ENCODE peak calls at places on chromosomes 16 and 17, in seven cellular contexts. K is prostate gland, I is lower leg skin, L is uterus, M is heart left ventricle, N is upper lobe of left lung, W is right lobe of liver. A is an unnamed sample.
A peak's percentile ranks its signal among the peaks of the same experiment; 100 is the strongest.

GRCh38 chr16:85353013-85353412 is 240.7 kb upstream of the CIBAR2 start:
- DNase-seq in K (no peak), I (no peak), L (no peak), M (no peak), N (no peak), W (no peak), A (no peak)

GRCh38 chr17:32349503-32349853 is 479 bp upstream of the ZNF207 start:
- DNase-seq in K (peak; percentile 41), I (no peak), L (peak; percentile 21), M (no peak), N (no peak), W (no peak), A (peak; percentile 23)

GRCh38 chr17:39738568-39738901 is 797 bp downstream of the GRB7 start:
- DNase-seq in K (peak; percentile 74), I (no peak), L (no peak), M (no peak), N (peak; percentile 67), W (peak; percentile 64), A (peak; percentile 70)

GRCh38 chr17:64022631-64023063 is 2.2 kb upstream of the ICAM2 start:
- DNase-seq in K (no peak), I (peak; percentile 63), L (no peak), M (no peak), N (no peak), W (no peak), A (peak; percentile 45)

GRCh38 chr17:48597775-48598631 is 4.4 kb upstream of the HOXB5 start:
- DNase-seq in K (no peak), I (peak; percentile 94), L (peak; percentile 56), M (peak; percentile 49), N (no peak), W (no peak), A (peak; percentile 46)

GRCh38 chr16:57630931-57631845 is 2.8 kb downstream of the ADGRG1 start:
- DNase-seq in K (no peak), I (no peak), L (no peak), M (no peak), N (no peak), W (no peak), A (no peak)

GRCh38 chr17:15446036-15446435 is 21.4 kb downstream of the CDRT4 start:
- DNase-seq in K (no peak), I (no peak), L (no peak), M (no peak), N (no peak), W (no peak), A (no peak)

GRCh38 chr17:1498233-1498632 is 5.7 kb upstream of the MYO1C start:
- DNase-seq in K (no peak), I (no peak), L (no peak), M (no peak), N (no peak), W (no peak), A (no peak)

GRCh38 chr17:51119415-51120356 is 982 bp downstream of the SPAG9 start:
- DNase-seq in K (peak; percentile 26), I (peak; percentile 93), L (peak; percentile 46), M (no peak), N (peak; percentile 39), W (peak; percentile 59), A (peak; percentile 48)

GRCh38 chr16:8788578-8789172 is 8.8 kb downstream of the TMEM186 start:
- DNase-seq in K (no peak), I (peak; percentile 57), L (no peak), M (no peak), N (no peak), W (no peak), A (no peak)

GRCh38 chr17:70405492-70406220 is 236.3 kb downstream of the KCNJ2 start:
- DNase-seq in K (no peak), I (no peak), L (no peak), M (no peak), N (no peak), W (no peak), A (no peak)

GRCh38 chr17:67557921-67558320 is 159.8 kb upstream of the NOL11 start:
- DNase-seq in K (no peak), I (no peak), L (no peak), M (no peak), N (no peak), W (no peak), A (no peak)

GRCh38 chr17:59378621-59379194 is 47.3 kb downstream of the YPEL2 start:
- DNase-seq in K (no peak), I (no peak), L (peak; percentile 30), M (no peak), N (no peak), W (no peak), A (no peak)

GRCh38 chr17:82418001-82418986 is at the start of the genes HEXD and OGFOD3:
- DNase-seq in K (peak; percentile 71), I (peak; percentile 95), L (peak; percentile 84), M (peak; percentile 90), N (peak; percentile 86), W (peak; percentile 88), A (peak; percentile 85)

GRCh38 chr17:68783861-68784260 is 171.3 kb downstream of the ABCA8 start:
- DNase-seq in K (no peak), I (no peak), L (no peak), M (no peak), N (no peak), W (no peak), A (no peak)

GRCh38 chr17:2214887-2215615 is 88.5 kb downstream of the SMG6 start:
- DNase-seq in K (no peak), I (no peak), L (no peak), M (peak; percentile 89), N (no peak), W (no peak), A (no peak)

GRCh38 chr17:14813649-14814048 is 451.5 kb downstream of the PMP22 start:
- DNase-seq in K (no peak), I (no peak), L (no peak), M (peak; percentile 27), N (peak; percentile 50), W (peak; percentile 50), A (peak; percentile 15)

GRCh38 chr16:83813818-83814653 is 6.3 kb downstream of the HSBP1 start:
- DNase-seq in K (no peak), I (peak; percentile 82), L (peak; percentile 45), M (no peak), N (no peak), W (no peak), A (peak; percentile 67)

GRCh38 chr17:44417553-44417952 is 28.1 kb upstream of the ITGA2B start:
- DNase-seq in K (no peak), I (no peak), L (no peak), M (no peak), N (no peak), W (no peak), A (no peak)

GRCh38 chr17:9987779-9988585 is 82.9 kb upstream of the RCVRN start:
- DNase-seq in K (no peak), I (no peak), L (no peak), M (peak; percentile 58), N (peak; percentile 31), W (no peak), A (peak; percentile 17)

GRCh38 chr17:82527893-82528292 is 8.4 kb downstream of the FOXK2 start:
- DNase-seq in K (no peak), I (no peak), L (no peak), M (peak; percentile 4), N (no peak), W (no peak), A (no peak)

GRCh38 chr16:2213817-2214720 is 571 bp downstream of the PGP start:
- DNase-seq in K (no peak), I (no peak), L (no peak), M (no peak), N (no peak), W (no peak), A (no peak)
- TF ChIP-seq POLR2A in K (no peak), I (no peak), L (peak; percentile 30), M (no peak), N (no peak), W (peak; percentile 18), A (no peak)

DNA sequence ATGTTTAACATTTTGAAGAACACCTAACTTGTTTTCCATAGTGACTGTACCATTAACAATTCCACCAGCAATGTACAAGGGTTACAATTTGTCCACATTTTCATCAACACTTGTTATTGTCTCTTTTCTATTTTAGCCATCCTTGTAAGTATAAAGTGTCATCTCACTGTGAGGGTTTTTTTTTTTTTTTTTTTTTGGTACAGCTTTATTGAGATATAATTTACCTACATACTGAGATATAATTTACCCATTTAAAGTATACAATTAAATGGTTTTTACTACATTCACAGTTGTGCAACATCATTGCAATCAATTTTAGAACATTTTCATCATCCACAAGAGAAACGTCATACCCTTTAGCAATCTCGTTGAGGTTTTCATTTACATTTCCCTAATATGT is 17.9 kb upstream of the TMIGD1 start:
- DNase-seq in K (no peak), I (no peak), L (no peak), M (no peak), N (no peak), W (no peak), A (no peak)
- TF ChIP-seq POLR2A in K (no peak), I (no peak), L (no peak), M (no peak), N (no peak), W (no peak), A (no peak)

DNA sequence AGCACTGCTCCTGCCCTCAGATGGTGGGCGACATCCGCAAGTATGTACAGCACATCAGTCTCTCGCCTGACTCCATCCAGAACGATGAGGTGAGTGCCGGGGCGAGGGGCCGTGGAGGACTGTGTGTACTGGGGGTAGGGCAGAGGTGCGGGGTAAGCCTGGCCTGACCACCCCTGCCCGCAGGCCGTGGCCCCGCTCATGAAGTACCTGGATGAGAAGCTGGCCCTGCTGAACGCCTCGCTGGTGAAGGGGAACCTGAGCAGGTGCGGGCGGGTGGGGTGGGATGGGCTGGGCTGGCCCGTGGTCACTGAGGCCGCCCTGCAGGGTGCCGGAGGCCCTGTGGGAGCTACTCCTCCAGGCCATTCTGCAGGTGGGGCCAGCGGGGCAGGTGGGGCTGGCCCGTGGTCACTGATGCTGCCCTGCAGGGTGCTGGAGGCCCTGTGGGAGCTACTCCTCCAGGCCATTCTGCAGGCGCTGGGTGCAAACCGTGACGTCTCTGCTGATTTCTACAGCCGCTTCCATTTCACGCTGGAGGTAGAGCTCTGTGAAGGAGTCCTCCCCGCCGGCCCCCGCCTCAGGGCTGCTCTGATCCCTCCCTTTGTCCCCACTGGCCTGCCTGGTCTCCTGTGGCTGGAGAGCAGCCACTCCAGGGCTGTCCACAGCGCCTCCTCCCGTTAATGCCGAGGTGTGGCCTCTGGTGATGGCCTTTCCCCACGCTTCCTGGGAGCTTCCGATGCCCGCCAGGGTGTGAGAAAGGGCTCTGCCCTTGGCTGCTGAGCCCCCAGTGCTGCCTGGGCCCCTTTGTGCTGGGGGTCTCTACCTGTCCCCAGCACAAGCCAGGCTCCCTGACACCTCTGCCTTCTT is 5.0 kb downstream of the TSR3 start:
- DNase-seq in K (no peak), I (no peak), L (no peak), M (no peak), N (no peak), W (no peak), A (no peak)
- TF ChIP-seq POLR2A in K (no peak), I (no peak), L (no peak), M (no peak), N (no peak), W (no peak), A (no peak)

DNA sequence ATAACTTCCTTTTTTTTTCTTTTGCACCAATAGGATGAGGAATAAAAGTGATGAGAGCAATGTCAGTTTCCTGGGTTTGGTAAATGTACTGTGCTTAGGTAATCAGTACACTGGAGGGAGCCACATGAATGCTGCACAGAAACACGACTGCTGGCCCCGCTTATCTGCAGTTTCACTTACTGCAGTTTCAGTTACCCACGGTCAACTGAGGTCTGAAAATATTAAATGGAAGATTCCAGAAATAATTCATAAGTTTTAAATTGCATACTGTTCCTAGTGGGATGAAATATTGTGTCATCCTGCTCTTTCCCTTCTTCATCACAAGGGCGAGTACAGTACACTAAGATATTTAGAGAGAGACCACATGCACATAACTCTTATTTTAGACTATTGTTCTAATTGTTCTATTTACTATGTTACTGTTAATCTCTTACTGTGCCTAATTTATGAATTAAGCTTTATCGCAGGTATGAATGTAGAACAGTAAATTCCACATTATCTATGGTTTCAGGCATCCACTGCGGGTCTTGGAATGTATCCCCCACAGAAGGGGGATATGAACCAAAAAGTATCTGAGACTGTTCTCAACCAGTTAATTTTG is 6.4 kb upstream of the LGALS3BP start:
- DNase-seq in K (no peak), I (no peak), L (no peak), M (peak; percentile 61), N (peak; percentile 73), W (no peak), A (peak; percentile 66)
- TF ChIP-seq POLR2A in K (no peak), I (no peak), L (no peak), M (no peak), N (no peak), W (peak; percentile 20), A (no peak)

A was measured in body of pancreas.